ENCODE peak calls at places on chromosomes 2 and 18, in four cellular contexts. R, D, L and I are unnamed samples.

GRCh38 chr18:10559566-10560456 is 34.0 kb downstream of the NAPG start:
- DNase-seq in R (no peak), D (peak; percentile 16), L (no peak), I (peak; percentile 41)

GRCh38 chr18:21179590-21180220 is 62.3 kb upstream of the GREB1L start:
- DNase-seq in R (peak; percentile 57), D (peak; percentile 70), L (peak; percentile 51), I (peak; percentile 52)

GRCh38 chr2:85266424-85267041 is 61.3 kb downstream of the TGOLN2 start:
- DNase-seq in R (peak; percentile 76), D (peak; percentile 54), L (no peak), I (peak; percentile 64)

GRCh38 chr2:238321467-238321866 is 1.1 kb downstream of the TRAF3IP1 start:
- DNase-seq in R (no peak), D (no peak), L (no peak), I (no peak)

GRCh38 chr2:235544687-235544965 is 50.8 kb downstream of the AGAP1 start:
- DNase-seq in R (no peak), D (no peak), L (no peak), I (no peak)

GRCh38 chr18:68436485-68436884 is 278.4 kb downstream of the TMX3 start:
- DNase-seq in R (no peak), D (peak; percentile 68), L (no peak), I (no peak)

GRCh38 chr2:72815655-72816268 is 10.1 kb downstream of the EXOC6B start:
- DNase-seq in R (no peak), D (peak; percentile 48), L (no peak), I (no peak)

GRCh38 chr2:112985090-112985489 is 7.3 kb downstream of the IL36G start:
- DNase-seq in R (no peak), D (no peak), L (no peak), I (no peak)

GRCh38 chr2:184346338-184346862 is 251.9 kb upstream of the ZNF804A start:
- DNase-seq in R (no peak), D (no peak), L (no peak), I (no peak)

GRCh38 chr18:80023173-80023572 is 11.1 kb upstream of the RBFA start:
- DNase-seq in R (no peak), D (no peak), L (no peak), I (no peak)

GRCh38 chr2:236271851-236272250 is 7.6 kb upstream of the ASB18 start:
- DNase-seq in R (no peak), D (no peak), L (no peak), I (no peak)

GRCh38 chr2:26577442-26578433 is 63.4 kb downstream of the CIB4 start:
- DNase-seq in R (peak; percentile 50), D (peak; percentile 63), L (peak; percentile 35), I (peak; percentile 73)

GRCh38 chr18:31648966-31649429 is 35.4 kb downstream of the B4GALT6 start:
- DNase-seq in R (no peak), D (no peak), L (peak; percentile 22), I (no peak)

GRCh38 chr2:9102861-9103662 is 99.6 kb upstream of the MBOAT2 start:
- DNase-seq in R (no peak), D (no peak), L (no peak), I (no peak)

GRCh38 chr2:175275499-175275898 is 94.0 kb upstream of the ATP5MC3 start:
- DNase-seq in R (no peak), D (no peak), L (no peak), I (no peak)

GRCh38 chr2:214185546-214185945 is 225.3 kb upstream of the VWC2L start:
- DNase-seq in R (no peak), D (no peak), L (no peak), I (no peak)

GRCh38 chr2:1795842-1796580 is 51.7 kb upstream of the PXDN start:
- DNase-seq in R (no peak), D (no peak), L (no peak), I (no peak)

GRCh38 chr18:28086530-28087172 is 90.3 kb downstream of the CDH2 start:
- DNase-seq in R (no peak), D (peak; percentile 25), L (peak; percentile 65), I (no peak)

GRCh38 chr2:101041413-101041812 is 39.3 kb downstream of the RPL31 start:
- DNase-seq in R (no peak), D (no peak), L (peak; percentile 21), I (no peak)

GRCh38 chr2:1784986-1785617 is 40.8 kb upstream of the PXDN start:
- DNase-seq in R (no peak), D (no peak), L (no peak), I (no peak)

GRCh38 chr2:185813707-185814106 is 75.1 kb downstream of the FSIP2 start:
- DNase-seq in R (no peak), D (no peak), L (no peak), I (no peak)

GRCh38 chr2:23690421-23691105 is 236.4 kb downstream of the ATAD2B start:
- DNase-seq in R (no peak), D (no peak), L (no peak), I (no peak)

GRCh38 chr2:16662440-16662839 is 3.2 kb downstream of the CYRIA start:
- DNase-seq in R (no peak), D (no peak), L (no peak), I (peak; percentile 69)

GRCh38 chr18:57077005-57077735 is 69.7 kb upstream of the BOD1L2 start:
- DNase-seq in R (no peak), D (no peak), L (no peak), I (no peak)

GRCh38 chr2:212665948-212666347 is 127.3 kb upstream of the ERBB4 start:
- DNase-seq in R (no peak), D (no peak), L (no peak), I (peak; percentile 14)

GRCh38 chr2:19881221-19881620 is 20.6 kb downstream of the TTC32 start:
- DNase-seq in R (peak; percentile 19), D (no peak), L (no peak), I (no peak)

GRCh38 chr18:54261894-54262293 is 7.4 kb upstream of the POLI start:
- DNase-seq in R (no peak), D (no peak), L (no peak), I (no peak)

GRCh38 chr18:74896390-74896991 is 298.8 kb downstream of the ZNF407 start:
- DNase-seq in R (peak; percentile 46), D (no peak), L (no peak), I (peak; percentile 67)

GRCh38 chr18:22739789-22740188 is 193.3 kb upstream of the RBBP8 start:
- DNase-seq in R (no peak), D (no peak), L (no peak), I (no peak)

GRCh38 chr2:240451791-240452470 is 16.5 kb downstream of the GPC1 start:
- DNase-seq in R (no peak), D (no peak), L (no peak), I (no peak)

GRCh38 chr2:194854941-194855340 is 802.1 kb upstream of the SLC39A10 start:
- DNase-seq in R (no peak), D (no peak), L (no peak), I (no peak)

GRCh38 chr2:183963609-183964008 is 634.7 kb upstream of the ZNF804A start:
- DNase-seq in R (no peak), D (no peak), L (no peak), I (no peak)

GRCh38 chr2:121237980-121238665 is 46.9 kb downstream of the TFCP2L1 start:
- DNase-seq in R (no peak), D (peak; percentile 16), L (no peak), I (no peak)

GRCh38 chr2:8549273-8549922 is 132.5 kb upstream of the ID2 start:
- DNase-seq in R (no peak), D (no peak), L (no peak), I (no peak)

GRCh38 chr2:58973831-58974281 is 732.7 kb upstream of the FANCL start:
- DNase-seq in R (no peak), D (no peak), L (no peak), I (peak; percentile 35)